ENCODE peak calls at places on chromosomes 11 and 22, in five cellular contexts. R is activated T-helper 1 cell treated with Interleukin-2 at 50 U/mL for 16 hours; K is activated T-helper 2 cell treated with anti-CD3 and anti-CD28 coated beads, Interferon-gamma antibody, Interleukin-2, Interleukin-4, amounts not matched to agents 10 μg/mL and 5 μg/mL and 100 μg/mL, durations not matched to agents 14 hours and 24 hours and 36 hours; P is AG09309; U is activated naive CD4-positive, alpha-beta T cell treated with Interleukin-2 at 50 U/mL for 16 hours. Y is an unnamed sample.

GRCh38 chr22:38081941-38082828 is 1.8 kb downstream of the SLC16A8 start:
- DNase-seq in R (no peak), K (no peak), P (no peak), U (peak; percentile 10), Y (no peak)

GRCh38 chr11:66970808-66971442 is 4.2 kb upstream of the C11orf86 start:
- DNase-seq in R (no peak), K (no peak), P (peak; percentile 100), U (peak; percentile 9), Y (peak; percentile 97)

GRCh38 chr11:44761546-44761961 is 34.8 kb downstream of the TSPAN18 start:
- DNase-seq in R (no peak), K (no peak), P (no peak), U (no peak), Y (no peak)

GRCh38 chr11:285894-286220 is 3.1 kb upstream of the PGGHG start:
- DNase-seq in R (no peak), K (no peak), P (no peak), U (peak; percentile 1), Y (no peak)

GRCh38 chr22:49827307-49827852 is 293 bp downstream of the BRD1 start:
- DNase-seq in R (no peak), K (no peak), P (no peak), U (peak; percentile 34), Y (no peak)

GRCh38 chr11:57303990-57304579 is 20.7 kb downstream of the TNKS1BP1 start:
- DNase-seq in R (no peak), K (no peak), P (no peak), U (no peak), Y (no peak)

GRCh38 chr11:13010737-13011342 is 1.7 kb downstream of the RASSF10 start:
- DNase-seq in R (no peak), K (no peak), P (no peak), U (no peak), Y (no peak)

GRCh38 chr11:12377824-12378593 is 638 bp downstream of the PARVA start:
- DNase-seq in R (no peak), K (no peak), P (peak; percentile 52), U (no peak), Y (peak; percentile 72)

GRCh38 chr11:2260491-2261364 is 9.7 kb downstream of the ASCL2 start:
- DNase-seq in R (no peak), K (peak; percentile 7), P (no peak), U (no peak), Y (no peak)

GRCh38 chr11:131998020-131998419 is 627.6 kb downstream of the NTM start:
- DNase-seq in R (no peak), K (no peak), P (peak; percentile 73), U (no peak), Y (no peak)

GRCh38 chr11:19445771-19446170 is 205.0 kb upstream of the E2F8 start:
- DNase-seq in R (no peak), K (no peak), P (no peak), U (no peak), Y (no peak)

GRCh38 chr11:8608646-8609045 is 14.6 kb upstream of the STK33 start:
- DNase-seq in R (no peak), K (no peak), P (no peak), U (no peak), Y (no peak)

GRCh38 chr11:62132689-62133293 is 9.0 kb downstream of the INCENP start:
- DNase-seq in R (no peak), K (no peak), P (no peak), U (no peak), Y (no peak)

GRCh38 chr11:70398834-70399680 is 728 bp downstream of the CTTN start:
- DNase-seq in R (no peak), K (no peak), P (no peak), U (no peak), Y (no peak)

Y was measured in RCC 7860.